ENCODE peak calls at places on chromosomes 2 and 18, in seven cellular contexts. I is K562, G is SK-N-SH, H is endothelial cell of umbilical vein, L is HepG2, Q is H1, S is GM12878. R is an unnamed sample.

GRCh38 chr2:168596881-168597280 is 140.8 kb downstream of the CERS6 start:
- DNase-seq in G (no peak), H (no peak), I (no peak), S (no peak), Q (no peak), L (no peak), R (peak; percentile 44)

GRCh38 chr2:23291274-23291673 is 93.7 kb upstream of the KLHL29 start:
- DNase-seq in S (no peak), H (no peak), G (no peak), L (no peak), I (no peak), Q (no peak), R (no peak)

GRCh38 chr18:74739926-74740325 is 142.3 kb downstream of the ZNF407 start:
- DNase-seq in L (peak; percentile 27), S (no peak), G (no peak), I (no peak), Q (no peak), H (no peak), R (no peak)

GRCh38 chr2:140567734-140568133 is 1563.1 kb downstream of the LRP1B start:
- DNase-seq in I (no peak), G (no peak), S (no peak), H (no peak), Q (no peak), L (no peak), R (no peak)

GRCh38 chr18:79260510-79260909 is 135.2 kb upstream of the NFATC1 start:
- DNase-seq in L (no peak), S (no peak), Q (no peak), G (no peak), H (peak; percentile 17), I (no peak), R (no peak)

GRCh38 chr18:58438161-58438983 is 190.5 kb downstream of the ALPK2 start:
- DNase-seq in S (no peak), L (no peak), H (no peak), I (no peak), Q (no peak), G (no peak), R (no peak)

GRCh38 chr18:44682181-44682870 is 1.6 kb downstream of the SETBP1 start:
- DNase-seq in L (no peak), Q (no peak), I (no peak), G (no peak), S (no peak), H (no peak), R (no peak)

GRCh38 chr2:180077295-180077906 is 70.3 kb upstream of the CWC22 start:
- DNase-seq in L (peak; percentile 5), G (peak; percentile 24), S (no peak), H (peak; percentile 32), Q (no peak), I (peak; percentile 14), R (peak; percentile 15)

GRCh38 chr2:65383571-65384488 is 48.6 kb downstream of the SPRED2 start:
- DNase-seq in G (no peak), S (no peak), I (peak; percentile 55), Q (no peak), L (no peak), H (peak; percentile 71), R (no peak)

GRCh38 chr2:17621781-17622180 is 81.3 kb downstream of the VSNL1 start:
- DNase-seq in L (no peak), G (no peak), S (no peak), Q (no peak), I (no peak), H (no peak), R (no peak)

GRCh38 chr2:213316001-213316735 is 31.9 kb downstream of the SPAG16 start:
- DNase-seq in G (no peak), H (no peak), I (no peak), S (no peak), Q (no peak), L (no peak), R (peak; percentile 39)

GRCh38 chr2:185583058-185583816 is 155.4 kb upstream of the FSIP2 start:
- DNase-seq in G (no peak), H (no peak), I (no peak), Q (peak; percentile 21), L (peak; percentile 34), S (no peak), R (peak; percentile 78)

GRCh38 chr2:136052374-136053362 is 65.3 kb downstream of the CXCR4 start:
- DNase-seq in S (no peak), G (no peak), H (no peak), I (no peak), Q (no peak), L (no peak), R (no peak)

GRCh38 chr2:20048488-20049443 is 2.7 kb downstream of the LAPTM4A start:
- DNase-seq in S (no peak), Q (no peak), H (peak; percentile 36), I (no peak), L (no peak), G (no peak), R (no peak)

GRCh38 chr2:71555798-71556454 is 102.6 kb downstream of the DYSF start:
- DNase-seq in L (peak; percentile 52), G (no peak), S (no peak), H (no peak), I (no peak), Q (no peak), R (no peak)

GRCh38 chr2:23091900-23092299 is 293.1 kb upstream of the KLHL29 start:
- DNase-seq in H (no peak), Q (no peak), L (no peak), I (no peak), G (no peak), S (no peak), R (no peak)

GRCh38 chr2:85862426-85862825 is 26.4 kb downstream of the ST3GAL5 start:
- DNase-seq in G (no peak), S (no peak), H (no peak), Q (no peak), I (no peak), L (no peak), R (no peak)

GRCh38 chr18:213977-214376 is 53.9 kb downstream of the THOC1 start:
- DNase-seq in H (no peak), I (no peak), L (no peak), G (no peak), Q (no peak), S (no peak), R (no peak)

GRCh38 chr2:241540766-241541561 is 17.6 kb upstream of the BOK start:
- DNase-seq in Q (peak; percentile 81), I (peak; percentile 99), S (no peak), L (no peak), G (peak; percentile 90), H (peak; percentile 62), R (peak; percentile 70)

GRCh38 chr2:60283633-60284032 is 269.8 kb downstream of the BCL11A start:
- DNase-seq in H (no peak), G (peak; percentile 15), L (no peak), Q (no peak), I (no peak), S (no peak), R (no peak)
- TF ChIP-seq MAX in H (no peak), G (no peak), L (no peak), Q (no peak), I (no peak), S (no peak), R (no peak)

DNA sequence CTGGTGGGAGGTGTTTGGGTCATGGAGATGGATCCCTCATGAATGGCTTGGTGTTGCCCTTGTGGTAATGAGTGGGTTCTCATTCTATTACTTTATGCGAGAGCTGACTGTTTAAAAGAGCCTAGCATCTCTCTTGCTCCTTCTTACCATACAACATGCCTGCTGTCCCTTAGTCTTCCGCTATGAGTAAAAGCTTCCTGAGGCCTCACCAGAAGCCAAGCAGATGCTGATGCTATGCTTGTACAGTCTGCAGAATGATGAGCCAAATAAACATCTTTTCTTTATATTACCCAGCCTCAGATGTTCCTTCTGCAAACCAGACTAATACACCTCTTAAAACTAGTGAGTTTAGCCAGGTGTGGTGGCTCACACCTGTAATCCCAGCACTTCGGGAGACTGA is 23.1 kb downstream of the EVA1A start:
- DNase-seq in Q (no peak), S (no peak), G (no peak), L (no peak), H (no peak), I (no peak), R (no peak)
- H4K20me1 ChIP-seq in Q (no peaks in the 10 kb centered on the region), S (no peaks in the 10 kb centered on the region), G (peaks cover 87% of the 10 kb centered on the region), L (peaks cover 16% of the 10 kb centered on the region), H (no peaks in the 10 kb centered on the region), I (no peaks in the 10 kb centered on the region), R (no peaks in the 10 kb centered on the region)

GRCh38 chr2:102806250-102806837 is 44.5 kb downstream of the TMEM182 start:
- DNase-seq in Q (peak; percentile 31), H (peak; percentile 79), I (peak; percentile 65), G (peak; percentile 75), S (no peak), L (peak; percentile 73), R (peak; percentile 37)
- TF ChIP-seq MAX in Q (no peak), H (no peak), I (no peak), G (no peak), S (no peak), L (no peak), R (no peak)

GRCh38 chr2:1709335-1709605 is 35.0 kb downstream of the PXDN start:
- DNase-seq in G (no peak), S (no peak), H (no peak), Q (no peak), I (no peak), L (no peak), R (no peak)
- H4K20me1 ChIP-seq in G (peaks cover 82% of the 10 kb centered on the region), S (no peaks in the 10 kb centered on the region), H (no peaks in the 10 kb centered on the region), Q (peaks cover 9% of the 10 kb centered on the region), I (no peaks in the 10 kb centered on the region), L (no peaks in the 10 kb centered on the region), R (no peaks in the 10 kb centered on the region)

DNA sequence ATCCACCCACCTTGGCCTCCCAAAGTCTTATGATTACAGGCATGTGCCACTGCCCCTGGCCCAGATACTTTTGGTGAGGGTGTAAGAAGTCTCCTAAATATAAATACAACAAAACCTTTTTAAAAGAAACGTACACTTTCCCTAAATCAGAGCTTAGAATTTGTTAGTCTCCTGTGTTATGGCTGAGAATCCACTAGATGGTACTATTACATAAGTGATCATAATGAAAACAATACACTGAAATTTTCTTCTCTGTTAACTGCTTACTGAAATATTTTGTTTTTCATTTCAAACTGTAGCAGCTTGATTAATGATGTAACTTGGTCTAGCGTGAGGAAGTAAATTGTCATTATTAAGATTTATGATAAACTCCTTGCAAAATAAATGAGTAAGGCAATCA is 74.8 kb upstream of the FAM98A start:
- DNase-seq in H (peak; percentile 32), G (peak; percentile 24), Q (no peak), S (no peak), L (no peak), I (no peak), R (peak; percentile 13)
- TF ChIP-seq MAX in H (no peak), G (no peak), Q (no peak), S (no peak), L (no peak), I (no peak), R (no peak)

DNA sequence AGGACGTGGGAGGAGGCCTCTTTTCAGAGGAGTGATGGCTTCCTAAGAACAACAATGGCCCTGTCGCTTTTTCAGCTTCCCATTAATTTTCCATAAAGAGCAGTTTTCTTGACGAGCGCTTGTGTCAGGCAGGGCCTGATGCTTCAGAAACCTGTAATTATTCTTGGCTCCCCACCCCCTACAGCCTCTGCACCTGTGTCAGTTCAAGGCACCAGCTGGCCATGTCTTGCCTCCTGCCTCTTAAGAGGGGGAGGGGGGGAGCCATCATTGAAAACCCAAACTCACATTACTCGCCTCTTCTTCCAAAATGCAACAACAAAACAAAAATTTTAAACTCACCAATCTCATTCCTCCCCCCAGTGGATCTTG is 32.3 kb downstream of the KLF7 start:
- DNase-seq in S (no peak), H (no peak), I (no peak), G (no peak), L (no peak), Q (no peak), R (no peak)
- H4K20me1 ChIP-seq in S (no peaks in the 10 kb centered on the region), H (no peaks in the 10 kb centered on the region), I (no peaks in the 10 kb centered on the region), G (peaks cover 99% of the 10 kb centered on the region), L (no peaks in the 10 kb centered on the region), Q (no peaks in the 10 kb centered on the region), R (no peaks in the 10 kb centered on the region)

GRCh38 chr2:176167398-176167797 is 10.3 kb downstream of the HOXD3 start:
- DNase-seq in H (no peak), L (no peak), I (no peak), Q (no peak), G (no peak), S (no peak), R (no peak)
- TF ChIP-seq MAX in H (no peak), L (no peak), I (no peak), Q (no peak), G (no peak), S (no peak), R (no peak)

R was measured in HCT116.